ENCODE peak calls at places on chromosome 22, in five cellular contexts. R, D, M, P and A are unnamed samples.

GRCh38 chr22:39253427-39254070 is 8.8 kb upstream of the PDGFB start:
- DNase-seq in R (no peak), M (peak; percentile 85), P (peak; percentile 61), D (peak; percentile 86), A (no peak)

GRCh38 chr22:38543822-38544221 is 26.2 kb downstream of the DMC1 start:
- DNase-seq in R (no peak), D (no peak), M (no peak), P (no peak), A (no peak)

GRCh38 chr22:50202130-50202671 is 1.4 kb downstream of the SELENOO start:
- DNase-seq in D (no peak), M (no peak), R (no peak), P (no peak), A (no peak)

GRCh38 chr22:27050771-27051170 is 393.4 kb downstream of the MIAT start:
- DNase-seq in M (no peak), R (no peak), P (no peak), D (no peak), A (no peak)

GRCh38 chr22:44426981-44427380 is 71.1 kb downstream of the RTL6 start:
- DNase-seq in M (no peak), P (no peak), R (no peak), D (no peak), A (no peak)

GRCh38 chr22:38049812-38050619 is 7.2 kb upstream of the PICK1 start:
- DNase-seq in D (no peak), M (no peak), R (no peak), P (no peak), A (no peak)

GRCh38 chr22:23750374-23750743 is 553 bp downstream of the ZNF70 start:
- DNase-seq in R (no peak), M (no peak), D (no peak), P (no peak), A (no peak)

GRCh38 chr22:46815132-46815531 is 52.7 kb downstream of the TBC1D22A start:
- DNase-seq in P (no peak), R (no peak), D (no peak), M (no peak), A (no peak)

GRCh38 chr22:30210235-30210831 is 36.2 kb downstream of the LIF start:
- DNase-seq in R (no peak), M (no peak), D (peak; percentile 43), P (no peak), A (no peak)

GRCh38 chr22:21797444-21798221 is 62.0 kb upstream of the YPEL1 start:
- DNase-seq in D (no peak), R (no peak), M (no peak), P (no peak), A (no peak)

GRCh38 chr22:20089977-20090729 is 10.1 kb downstream of the DGCR8 start:
- DNase-seq in D (no peak), M (no peak), R (no peak), P (no peak), A (no peak)

GRCh38 chr22:49235463-49236300 is 592.0 kb downstream of the BRD1 start:
- DNase-seq in D (peak; percentile 64), M (no peak), R (no peak), P (no peak), A (no peak)